ENCODE peak calls at places on chromosomes 12 and 14, in six cellular contexts. X is bronchial epithelial cell, S is fibroblast of mammary gland, I is heart right ventricle, R is dorsolateral prefrontal cortex, K is fibroblast of villous mesenchyme. T is an unnamed sample.

GRCh38 chr14:36944307-36945010 is 227.9 kb downstream of the SLC25A21 start:
- DNase-seq in I (no peak), X (peak; percentile 82), S (peak; percentile 83), R (no peak), K (peak; percentile 38), T (no peak)

GRCh38 chr14:105505101-105505500 is 14.1 kb downstream of the TEDC1 start:
- DNase-seq in K (no peak), S (no peak), X (no peak), I (no peak), R (peak; percentile 35), T (no peak)

GRCh38 chr14:68978550-68978911 is 571 bp downstream of the ACTN1 start:
- DNase-seq in K (peak; percentile 66), I (peak; percentile 70), X (no peak), R (no peak), S (no peak), T (peak; percentile 63)

GRCh38 chr12:5969974-5970690 is 25.1 kb upstream of the ANO2 start:
- DNase-seq in I (no peak), S (no peak), R (no peak), K (no peak), X (no peak), T (no peak)

GRCh38 chr12:48999371-49000131 is at the start of gene DDN:
- DNase-seq in K (no peak), R (peak; percentile 86), I (peak; percentile 39), S (no peak), X (no peak), T (peak; percentile 87)

GRCh38 chr12:110270125-110270962 is 10.7 kb upstream of the ATP2A2 start:
- DNase-seq in S (peak; percentile 81), X (peak; percentile 50), K (peak; percentile 85), I (no peak), R (peak; percentile 64), T (no peak)

GRCh38 chr12:120684523-120684932 is 2.4 kb upstream of the MLEC start:
- DNase-seq in K (peak; percentile 75), R (no peak), S (peak; percentile 80), I (no peak), X (peak; percentile 74), T (no peak)

GRCh38 chr14:81005540-81006228 is 50.3 kb downstream of the TSHR start:
- DNase-seq in K (peak; percentile 3), R (no peak), X (no peak), S (peak; percentile 34), I (no peak), T (no peak)

GRCh38 chr14:61451891-61452400 is 130.6 kb downstream of the PRKCH start:
- DNase-seq in X (no peak), I (no peak), S (no peak), K (no peak), R (no peak), T (no peak)

GRCh38 chr14:77599894-77600293 is 16.5 kb downstream of the SPTLC2 start:
- DNase-seq in I (no peak), R (no peak), K (no peak), S (no peak), X (peak; percentile 41), T (no peak)

GRCh38 chr14:77605392-77605978 is 11.0 kb downstream of the SPTLC2 start:
- DNase-seq in R (no peak), X (no peak), S (no peak), I (no peak), K (no peak), T (no peak)

GRCh38 chr14:77603031-77603430 is 13.4 kb downstream of the SPTLC2 start:
- DNase-seq in S (no peak), R (no peak), I (no peak), K (no peak), X (peak; percentile 48), T (no peak)

GRCh38 chr14:77601846-77602609 is 14.4 kb downstream of the SPTLC2 start:
- DNase-seq in X (peak; percentile 77), K (no peak), S (no peak), I (no peak), R (no peak), T (no peak)

DNA sequence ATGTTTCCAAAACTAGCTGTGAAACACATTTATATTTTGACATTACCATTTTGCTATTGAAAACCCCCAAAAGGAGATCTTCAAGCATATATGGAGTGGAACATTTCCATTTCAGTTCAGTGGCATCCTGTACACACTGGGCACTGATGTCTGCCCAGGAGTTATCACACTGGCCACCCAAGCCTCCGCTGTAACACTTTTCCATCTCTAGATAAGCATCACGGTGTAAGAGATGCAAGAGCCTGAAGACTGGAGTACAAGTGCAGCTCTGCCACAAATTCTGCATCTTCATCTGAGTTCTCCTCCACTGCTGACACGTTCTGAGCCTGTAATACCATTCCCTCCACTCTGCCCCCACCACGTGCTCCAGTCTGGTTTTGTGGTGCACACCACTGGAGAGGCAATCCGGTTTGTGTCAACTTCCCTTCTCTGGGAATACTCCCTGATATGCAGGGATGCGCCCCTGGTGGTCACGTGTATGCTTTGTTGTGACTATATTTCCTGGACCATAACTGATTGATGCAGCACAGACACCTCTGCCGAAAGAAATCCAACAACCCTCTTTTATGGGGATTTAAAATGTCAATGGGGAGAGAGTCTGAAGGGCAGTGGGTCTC is 12.7 kb downstream of the SPTLC2 start:
- DNase-seq in K (peak; percentile 81), I (no peak), X (peak; percentile 40), R (no peak), S (peak; percentile 39), T (no peak)
- TF ChIP-seq CTCF in K (peak; percentile 52), I (no peak), X (peak; percentile 57), R (no peak), S (peak; percentile 41), T (peak; percentile 4)

DNA sequence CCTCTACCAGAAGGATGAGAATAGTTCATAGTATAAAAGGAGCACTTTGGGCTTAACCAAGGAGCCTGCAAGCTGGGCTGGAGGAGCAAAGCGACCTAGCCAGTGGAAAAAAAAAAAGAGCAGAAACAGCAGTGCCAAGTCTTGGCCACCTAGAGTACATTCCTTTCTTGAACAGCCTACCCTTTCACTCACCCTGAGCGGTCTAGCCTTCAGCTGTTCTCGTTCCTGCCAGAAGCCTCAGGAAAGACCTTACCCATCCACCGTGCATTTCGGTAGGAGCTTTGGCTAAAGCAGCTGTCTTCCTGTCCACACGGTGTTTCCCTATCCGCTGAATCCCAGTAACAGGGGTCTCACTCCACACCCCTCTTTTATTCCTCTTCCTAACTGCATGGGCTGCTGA is 88.7 kb upstream of the METAP2 start:
- DNase-seq in I (no peak), S (peak; percentile 50), X (peak; percentile 17), K (peak; percentile 24), R (no peak), T (no peak)
- TF ChIP-seq CTCF in I (no peak), S (no peak), X (no peak), K (no peak), R (no peak), T (no peak)

GRCh38 chr14:92122351-92122677 is 545 bp downstream of the CPSF2 start:
- DNase-seq in X (peak; percentile 25), K (peak; percentile 65), I (no peak), R (no peak), S (peak; percentile 29), T (peak; percentile 23)

GRCh38 chr14:92121207-92121669 is 268 bp downstream of the NDUFB1 start:
- DNase-seq in I (peak; percentile 64), K (peak; percentile 62), R (peak; percentile 67), X (peak; percentile 18), S (peak; percentile 43), T (peak; percentile 64)

GRCh38 chr14:92122761-92123160 is 992 bp downstream of the CPSF2 start:
- DNase-seq in K (no peak), R (no peak), X (no peak), I (no peak), S (no peak), T (no peak)

DNA sequence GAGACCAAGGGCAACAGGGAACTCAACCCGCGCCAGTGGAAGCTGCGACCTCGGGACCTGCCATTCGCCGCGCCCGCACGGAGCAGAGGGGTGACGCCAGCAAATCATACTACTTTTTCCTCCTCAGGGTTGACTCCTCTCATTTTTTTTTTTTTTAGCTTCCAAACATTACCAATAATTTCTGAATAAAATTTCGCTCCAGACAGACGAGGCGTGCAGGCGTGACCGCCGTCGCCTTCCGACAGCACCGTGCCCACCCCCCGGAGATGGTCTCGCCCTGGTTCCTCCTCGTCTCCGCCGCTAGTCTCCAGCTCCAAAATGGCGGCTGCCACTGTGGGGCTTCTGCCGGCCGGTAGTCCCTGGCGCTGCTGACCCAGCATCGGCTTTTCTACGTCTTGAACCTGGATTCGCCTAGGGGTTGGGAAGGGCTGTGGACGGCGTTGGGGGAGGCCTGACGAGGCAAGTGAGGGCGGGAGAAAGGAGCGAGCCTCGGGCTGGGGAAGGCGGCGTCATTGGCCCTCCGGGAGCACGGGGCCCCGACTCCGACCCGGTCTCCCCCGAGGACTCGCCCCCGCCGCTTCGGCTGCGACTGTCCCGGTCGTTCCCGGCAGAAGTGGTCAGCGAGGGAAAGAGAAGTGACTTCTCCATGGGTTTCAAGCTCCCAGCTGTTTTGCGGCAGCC is at the start of the genes CPSF2 and NDUFB1:
- DNase-seq in I (peak; percentile 87), R (peak; percentile 91), K (peak; percentile 82), S (peak; percentile 65), X (peak; percentile 51), T (peak; percentile 90)
- TF ChIP-seq CTCF in I (no peak), R (peak; percentile 10), K (no peak), S (no peak), X (no peak), T (no peak)

GRCh38 chr12:64510687-64511086 is 58.8 kb downstream of the TBK1 start:
- DNase-seq in S (no peak), R (no peak), I (no peak), K (no peak), X (no peak), T (no peak)
- TF ChIP-seq CTCF in S (no peak), R (no peak), I (no peak), K (no peak), X (no peak), T (no peak)

GRCh38 chr12:98503343-98503592 is 12.1 kb upstream of the TMPO start:
- DNase-seq in K (peak; percentile 96), I (peak; percentile 86), R (peak; percentile 85), X (peak; percentile 85), S (peak; percentile 91), T (peak; percentile 73)
- TF ChIP-seq CTCF in K (no peak), I (no peak), R (no peak), X (no peak), S (no peak), T (no peak)

GRCh38 chr14:74865156-74865555 is 10.8 kb downstream of the PROX2 start:
- DNase-seq in K (no peak), X (no peak), I (no peak), R (no peak), S (no peak), T (no peak)
- TF ChIP-seq CTCF in K (no peak), X (no peak), I (no peak), R (no peak), S (no peak), T (no peak)

DNA sequence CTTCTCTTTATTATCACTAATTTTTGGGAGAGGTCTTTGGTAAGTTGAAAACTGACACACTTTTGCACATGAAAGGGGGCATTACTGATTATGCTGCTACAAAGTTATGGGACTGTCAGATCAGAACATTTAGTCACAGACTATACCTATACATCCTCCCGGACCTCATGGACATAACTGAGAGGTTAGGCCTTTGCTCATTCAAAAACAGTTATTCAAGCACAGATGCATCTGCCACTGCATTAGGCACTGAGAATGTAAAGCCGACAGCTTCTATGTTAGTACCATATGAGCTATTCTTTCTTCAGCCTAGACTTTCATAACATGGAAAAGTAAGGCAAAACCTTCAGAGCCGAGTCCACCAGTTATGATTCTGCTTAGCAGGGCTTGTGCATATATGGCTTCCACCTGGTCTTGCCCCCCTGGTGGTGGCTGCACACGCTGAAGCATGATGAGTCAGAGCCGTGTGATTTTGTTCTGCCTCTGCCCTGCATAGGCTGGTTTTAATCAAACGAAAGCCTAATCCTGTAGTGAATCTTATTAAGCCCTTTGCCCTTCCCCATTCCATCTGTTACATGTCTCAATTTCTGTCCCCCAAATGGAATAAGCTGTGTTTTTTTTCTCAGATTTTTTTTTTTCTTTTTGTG is 21.8 kb upstream of the RNU6-8 start:
- DNase-seq in X (peak; percentile 68), R (peak; percentile 59), K (peak; percentile 80), I (peak; percentile 17), S (peak; percentile 87), T (no peak)
- TF ChIP-seq CTCF in X (peak; percentile 67), R (no peak), K (peak; percentile 53), I (peak; percentile 8), S (peak; percentile 68), T (peak; percentile 6)

T was measured in GM13977.